ENCODE peak calls at places on chromosome 22, in four cellular contexts. C, Q, P and N are unnamed samples.

GRCh38 chr22:26894766-26895485 is 237.5 kb downstream of the MIAT start:
- DNase-seq in Q (peak), C (no peak), P (no peak), N (no peak)

GRCh38 chr22:37907036-37907954 is 1.2 kb downstream of the MICALL1 start:
- DNase-seq in P (no peak), C (no peak), Q (no peak), N (no peak)

GRCh38 chr22:39518124-39518786 is 2.1 kb upstream of the ATF4 start:
- DNase-seq in Q (no peak), P (no peak), C (no peak), N (no peak)

GRCh38 chr22:31676700-31677099 is 14.7 kb upstream of the PISD start:
- DNase-seq in Q (peak), P (peak), C (peak), N (peak)

GRCh38 chr22:48902983-48903650 is 924.6 kb downstream of the BRD1 start:
- DNase-seq in Q (no peak), P (no peak), C (no peak), N (no peak)

GRCh38 chr22:48784701-48785503 is 1042.8 kb downstream of the BRD1 start:
- DNase-seq in Q (no peak), P (peak), C (no peak), N (peak)

GRCh38 chr22:26679003-26679629 is 21.7 kb downstream of the MIAT start:
- DNase-seq in P (peak), C (peak), Q (peak), N (peak)

GRCh38 chr22:43289551-43289963 is 53.6 kb downstream of the SCUBE1 start:
- DNase-seq in Q (no peak), C (peak), P (no peak), N (no peak)

GRCh38 chr22:29633514-29634312 is 30.3 kb downstream of the NF2 start:
- DNase-seq in P (no peak), Q (no peak), C (no peak), N (no peak)

GRCh38 chr22:41888638-41889200 is 26.2 kb downstream of the SHISA8 start:
- DNase-seq in Q (no peak), C (no peak), P (no peak), N (no peak)

GRCh38 chr22:27989758-27990450 is 70.8 kb upstream of the PITPNB start:
- DNase-seq in P (no peak), Q (no peak), C (no peak), N (no peak)

GRCh38 chr22:44926124-44926475 is 83.7 kb downstream of the PHF21B start:
- DNase-seq in C (no peak), P (no peak), Q (no peak), N (no peak)

DNA sequence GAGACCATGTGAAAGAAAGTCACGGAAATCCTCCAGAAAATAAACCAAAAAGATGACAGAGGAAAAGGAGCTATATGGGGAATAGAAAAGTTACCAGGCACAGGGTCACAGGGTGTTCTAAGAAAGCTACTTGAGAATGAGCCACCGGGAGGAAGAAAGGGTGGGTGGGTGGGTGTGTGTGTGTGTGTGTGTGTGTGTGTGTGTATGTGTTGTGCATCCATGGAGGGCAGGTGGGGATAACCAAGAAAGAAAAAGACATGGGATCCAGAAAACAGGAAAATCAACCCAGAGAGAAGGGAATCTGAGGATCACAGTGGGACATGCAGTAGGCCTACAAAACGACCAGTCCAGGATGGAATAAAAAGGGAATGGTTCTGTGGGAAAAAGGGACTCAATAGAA is 3.7 kb downstream of the APOL2 start:
- DNase-seq in C (no peak), Q (no peak), P (no peak), N (no peak)
- H3K4me3 ChIP-seq in C (no peak), Q (no peak), P (no peak), N (no peak)

DNA sequence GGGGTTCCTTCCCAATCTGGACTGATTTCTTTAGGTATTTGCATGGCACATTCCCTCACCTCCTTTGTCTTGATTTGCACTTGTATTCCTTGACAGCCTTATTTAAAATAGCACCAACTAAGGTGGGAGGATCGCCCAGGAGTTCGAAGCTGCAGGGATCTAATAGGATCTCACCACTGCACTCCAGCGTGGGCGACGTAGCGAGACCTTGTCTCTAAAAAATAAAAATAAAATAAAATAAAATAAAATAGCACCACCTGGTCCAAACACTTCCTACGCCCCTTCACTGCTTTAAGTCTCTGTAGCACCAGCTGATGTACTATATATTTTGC is 775 bp downstream of the SLC2A11 start:
- DNase-seq in Q (no peak), P (no peak), C (no peak), N (no peak)
- H3K4me3 ChIP-seq in Q (peak), P (peak), C (peak), N (no peak)

GRCh38 chr22:19962246-19962908 is 20.8 kb upstream of the TXNRD2 start:
- DNase-seq in C (no peak), Q (no peak), P (no peak), N (peak)
- H3K4me3 ChIP-seq in C (no peak), Q (no peak), P (no peak), N (no peak)

DNA sequence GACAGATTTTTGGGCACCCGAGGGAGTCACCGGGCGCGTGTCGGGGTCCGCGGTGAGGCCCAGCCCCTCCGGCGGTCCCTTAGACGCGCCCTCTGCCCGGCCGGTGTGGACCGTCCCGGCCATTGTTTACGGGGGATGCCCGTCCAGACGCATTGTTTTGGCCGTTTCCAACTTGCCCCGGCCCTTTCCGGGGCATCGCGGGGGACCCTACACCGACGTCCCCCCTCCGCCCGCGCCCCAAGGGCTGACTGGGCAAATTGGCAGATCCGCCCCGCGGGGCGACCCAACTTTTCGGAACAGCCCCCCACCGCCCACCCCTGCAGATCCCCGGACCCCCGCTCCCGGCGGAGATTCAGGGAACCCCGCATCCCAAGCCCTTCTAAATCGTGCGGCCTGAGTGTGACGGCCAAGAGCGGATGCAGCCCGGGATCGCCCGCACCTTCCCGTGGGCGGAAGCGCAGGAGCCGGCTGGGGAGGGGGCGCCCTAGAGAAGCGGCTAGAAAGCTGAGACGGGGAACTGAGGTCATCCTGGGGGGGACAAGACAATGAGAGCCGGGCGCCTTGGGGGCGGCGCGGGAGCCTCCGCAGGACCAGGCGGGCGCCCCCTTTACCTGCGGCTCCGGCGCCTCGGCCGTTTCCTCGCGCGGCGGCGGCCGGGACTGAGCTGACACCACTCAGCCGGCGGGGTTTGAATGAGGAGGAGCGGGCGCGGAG is 17.1 kb upstream of the CCT8L2 start:
- DNase-seq in C (no peak), P (no peak), Q (no peak), N (no peak)
- H3K4me3 ChIP-seq in C (peak), P (no peak), Q (no peak), N (no peak)

GRCh38 chr22:33272180-33272579 is 214.0 kb upstream of the SYN3 start:
- DNase-seq in C (no peak), Q (no peak), P (no peak), N (no peak)
- H3K4me3 ChIP-seq in C (no peak), Q (no peak), P (no peak), N (no peak)

GRCh38 chr22:50674127-50674493 is 1.5 kb downstream of the SHANK3 start:
- DNase-seq in Q (no peak), C (no peak), P (no peak), N (no peak)

GRCh38 chr22:50672471-50673230 is at the start of gene SHANK3:
- DNase-seq in C (no peak), P (no peak), Q (no peak), N (no peak)

GRCh38 chr22:50674606-50675552 is 2.3 kb downstream of the SHANK3 start:
- DNase-seq in Q (no peak), P (no peak), C (no peak), N (no peak)

GRCh38 chr22:50672041-50672440 is 582 bp upstream of the SHANK3 start:
- DNase-seq in P (no peak), Q (no peak), C (no peak), N (no peak)

GRCh38 chr22:50673231-50674126 is 856 bp downstream of the SHANK3 start:
- DNase-seq in P (peak), Q (no peak), C (no peak), N (no peak)
- H3K4me3 ChIP-seq in P (peak), Q (no peak), C (peak), N (no peak)

GRCh38 chr22:47134222-47134621 is 371.8 kb downstream of the TBC1D22A start:
- DNase-seq in C (no peak), P (no peak), Q (no peak), N (no peak)

GRCh38 chr22:47131611-47132427 is 369.4 kb downstream of the TBC1D22A start:
- DNase-seq in P (no peak), C (no peak), Q (no peak), N (no peak)

GRCh38 chr22:47132428-47132825 is 370.0 kb downstream of the TBC1D22A start:
- DNase-seq in C (no peak), P (no peak), Q (no peak), N (no peak)

GRCh38 chr22:47135338-47135737 is 372.9 kb downstream of the TBC1D22A start:
- DNase-seq in P (no peak), Q (no peak), C (no peak), N (no peak)

DNA sequence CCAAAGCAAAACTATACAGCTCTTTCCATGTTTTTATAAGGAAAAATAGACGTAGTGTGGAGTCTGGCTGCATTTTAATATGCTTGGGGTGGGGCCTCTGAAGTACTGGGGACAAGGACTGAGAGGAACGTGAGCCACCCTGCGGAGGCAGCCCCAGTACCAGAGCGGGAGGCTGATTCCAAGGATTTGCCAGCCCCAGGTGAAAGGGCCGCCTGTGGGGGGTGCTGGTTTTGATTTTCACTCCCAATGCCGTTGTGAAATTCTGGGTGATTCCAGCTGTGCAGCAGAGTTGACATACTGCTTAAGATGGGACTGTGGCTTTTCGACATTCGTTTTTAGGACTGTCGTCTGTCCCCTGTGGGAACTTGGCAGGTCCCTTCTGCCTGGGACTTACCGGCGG is 370.8 kb downstream of the TBC1D22A start:
- DNase-seq in P (no peak), Q (no peak), C (no peak), N (no peak)
- H3K4me3 ChIP-seq in P (no peak), Q (no peak), C (no peak), N (no peak)

DNA sequence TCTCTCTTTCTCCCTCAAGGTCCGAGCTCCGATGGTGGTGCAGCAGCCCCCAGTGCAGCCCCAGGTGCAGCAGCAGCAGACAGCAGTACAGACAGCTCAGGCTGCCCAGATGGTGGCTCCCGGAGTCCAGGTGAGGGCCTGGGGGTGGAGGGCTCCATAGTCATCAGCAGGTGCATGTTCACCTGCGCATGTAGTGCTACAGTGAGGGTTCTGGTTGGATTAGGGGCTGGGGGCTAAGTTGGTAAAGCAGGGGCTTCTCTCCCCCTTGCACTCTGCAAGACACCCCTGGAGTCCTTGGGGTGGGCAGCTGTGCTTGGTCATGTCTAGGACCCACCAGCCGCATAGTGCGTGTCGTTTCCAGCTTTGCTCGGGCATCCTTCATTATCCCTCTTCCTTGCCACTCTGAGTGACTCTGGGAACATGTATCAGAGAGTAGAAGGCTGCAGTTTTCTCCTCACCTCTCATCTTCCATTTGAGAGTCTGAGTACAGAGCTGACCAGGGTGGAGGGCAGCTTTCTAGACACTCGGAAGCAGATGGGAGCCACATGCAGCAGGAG is 61.2 kb downstream of the MED15 start:
- DNase-seq in Q (no peak), C (no peak), P (no peak), N (no peak)
- H3K4me3 ChIP-seq in Q (no peak), C (no peak), P (peak), N (no peak)

DNA sequence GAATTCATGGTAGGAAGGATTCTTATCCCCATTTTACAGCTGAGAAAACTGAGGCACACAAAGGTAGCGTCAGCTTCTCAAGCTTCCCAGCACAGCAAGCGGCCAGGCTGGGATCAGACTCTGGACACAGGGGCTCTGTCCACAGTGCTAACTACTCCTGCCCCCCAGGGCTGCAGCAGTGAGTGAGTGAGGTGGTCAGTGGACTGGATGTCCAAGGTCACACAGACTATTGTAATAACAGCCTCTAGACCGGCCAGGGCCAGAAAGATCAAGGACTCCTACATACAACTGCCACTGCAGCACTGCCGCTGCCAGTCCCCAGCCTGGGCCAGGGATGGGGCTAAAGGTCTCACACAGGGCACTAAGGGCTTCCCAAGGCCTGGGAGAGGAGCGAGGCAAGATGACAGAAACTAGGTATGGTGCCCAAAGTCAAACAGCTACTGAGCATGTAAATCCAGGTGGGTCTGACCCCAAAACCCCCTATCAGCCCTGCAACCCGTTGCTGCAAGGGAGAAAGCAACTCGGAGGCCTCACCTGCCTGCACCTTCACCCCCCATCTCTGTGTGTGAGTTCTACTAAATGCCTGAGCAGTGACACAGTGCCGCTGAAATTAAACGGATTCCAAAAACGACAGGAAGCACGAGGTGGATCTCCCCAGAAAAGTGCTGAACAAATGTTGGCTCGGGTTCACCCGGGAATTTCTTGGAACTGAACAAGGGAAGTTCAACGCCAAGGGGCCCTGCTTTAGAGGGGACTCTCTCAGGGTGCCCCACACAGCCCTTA is 161.8 kb upstream of the GRK3 start:
- DNase-seq in C (peak), Q (no peak), P (no peak), N (no peak)
- H3K4me3 ChIP-seq in C (no peak), Q (peak), P (no peak), N (no peak)

GRCh38 chr22:20154602-20155183 is 3.8 kb upstream of the CCDC188 start:
- DNase-seq in P (no peak), Q (no peak), C (no peak), N (no peak)

GRCh38 chr22:20156611-20157415 is 6.0 kb upstream of the CCDC188 start:
- DNase-seq in Q (peak), P (peak), C (peak), N (peak)

GRCh38 chr22:20156042-20156389 is 5.2 kb upstream of the CCDC188 start:
- DNase-seq in C (no peak), Q (no peak), P (no peak), N (no peak)

GRCh38 chr22:20153945-20154344 is 3.1 kb upstream of the CCDC188 start:
- DNase-seq in C (no peak), P (no peak), Q (no peak), N (no peak)

DNA sequence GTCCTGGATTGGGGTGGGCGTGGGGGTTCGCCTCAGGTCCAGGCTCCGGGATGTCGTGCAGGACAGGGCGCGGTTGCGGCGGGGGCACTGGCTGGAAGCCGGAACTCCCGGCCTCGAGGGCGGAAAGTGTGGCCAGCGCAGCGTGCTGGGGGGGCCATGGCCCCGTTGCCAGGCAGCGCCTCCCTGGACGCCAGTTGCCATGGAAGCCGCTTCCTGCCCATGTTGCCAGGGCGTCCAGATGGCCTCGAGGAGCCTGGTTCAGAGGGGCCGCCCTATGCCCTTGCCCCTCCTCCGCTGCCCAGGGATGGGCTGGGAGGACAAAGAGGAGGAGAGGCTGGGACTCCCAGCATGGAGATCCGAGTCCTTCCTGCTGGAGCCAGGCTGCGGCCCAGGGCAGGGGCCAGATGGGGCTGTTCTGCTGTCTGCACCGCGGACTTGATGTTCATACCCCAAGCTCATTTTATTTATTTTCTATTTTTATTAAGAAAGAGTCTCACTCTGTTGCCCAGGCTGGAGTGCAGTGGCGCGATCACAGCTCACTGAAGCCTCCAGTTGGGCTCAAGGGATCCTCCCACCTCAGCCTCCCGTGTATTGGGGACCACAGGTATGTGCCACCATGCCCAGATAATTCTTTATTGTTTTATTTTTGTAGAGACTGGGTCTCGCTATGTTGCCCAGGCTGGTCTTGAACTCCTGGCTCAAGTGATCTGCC is 4.6 kb upstream of the CCDC188 start:
- DNase-seq in P (no peak), Q (peak), C (no peak), N (no peak)
- H3K4me3 ChIP-seq in P (no peak), Q (peak), C (no peak), N (no peak)